ENCODE peak calls at places on chromosomes 3 and 15, in five cellular contexts. V is endothelial cell of umbilical vein, T is HCT116, B is sigmoid colon, R is K562. M is an unnamed sample. For H3K4me1, the result is how much of the 10 kb centered on the place peaks cover.

GRCh38 chr3:115588201-115588600 is 35.1 kb upstream of the GAP43 start:
- DNase-seq in R (no peak), B (no peak), V (no peak), T (no peak), M (no peak)

GRCh38 chr3:121574449-121574848 is 6.7 kb downstream of the ARGFX start:
- DNase-seq in B (no peak), T (peak), R (peak), V (no peak), M (peak)

GRCh38 chr3:172102123-172102882 is 62.9 kb downstream of the FNDC3B start:
- DNase-seq in T (no peak), B (no peak), R (no peak), V (no peak), M (no peak)

GRCh38 chr3:19254784-19255338 is 106.6 kb downstream of the KCNH8 start:
- DNase-seq in R (no peak), B (no peak), V (no peak), T (no peak), M (no peak)

GRCh38 chr3:173943264-173943663 is 545.7 kb downstream of the NLGN1 start:
- DNase-seq in R (no peak), V (no peak), B (no peak), T (no peak), M (no peak)

GRCh38 chr3:184176377-184177330 is 2.0 kb downstream of the AP2M1 start:
- DNase-seq in T (peak), V (peak), B (peak), R (peak), M (peak)

GRCh38 chr3:127975153-127975552 is 60.1 kb downstream of the KBTBD12 start:
- DNase-seq in R (no peak), V (no peak), T (no peak), B (no peak), M (no peak)

GRCh38 chr3:65107174-65107573 is 419.4 kb upstream of the ADAMTS9 start:
- DNase-seq in T (no peak), V (peak), R (no peak), B (no peak), M (no peak)

GRCh38 chr3:37872413-37873160 is 10.9 kb downstream of the CTDSPL start:
- DNase-seq in R (no peak), B (no peak), T (no peak), V (no peak), M (no peak)

GRCh38 chr3:9253327-9253726 is 3.9 kb upstream of the SRGAP3 start:
- DNase-seq in B (no peak), T (no peak), V (no peak), R (no peak), M (no peak)

GRCh38 chr3:65851827-65852226 is 186.9 kb downstream of the MAGI1 start:
- DNase-seq in T (no peak), V (no peak), R (no peak), B (no peak), M (no peak)

GRCh38 chr3:189967254-189967865 is 153.3 kb downstream of the P3H2 start:
- DNase-seq in V (peak), T (peak), R (peak), B (no peak), M (no peak)

GRCh38 chr15:73051402-73051810 is 857 bp upstream of the NEO1 start:
- DNase-seq in R (no peak), B (peak), V (no peak), T (no peak), M (peak)

GRCh38 chr3:185502987-185503386 is 4.2 kb upstream of the TMEM41A start:
- DNase-seq in T (no peak), B (no peak), V (no peak), R (peak), M (peak)

GRCh38 chr3:102180291-102180931 is 254.4 kb upstream of the ZPLD1 start:
- DNase-seq in T (no peak), R (no peak), B (no peak), V (peak), M (no peak)

GRCh38 chr3:168047190-168047795 is 48.4 kb downstream of the GOLIM4 start:
- DNase-seq in T (peak), R (peak), B (no peak), V (peak), M (no peak)

GRCh38 chr15:101810905-101811304 is 1.1 kb upstream of the OR4F15 start:
- DNase-seq in B (no peak), V (peak), T (no peak), R (peak), M (no peak)

GRCh38 chr3:126252373-126252772 is 72.0 kb upstream of the ALDH1L1 start:
- DNase-seq in R (no peak), B (no peak), T (no peak), V (no peak), M (no peak)

GRCh38 chr3:60080648-60081047 is 1030.8 kb upstream of the CFAP20DC start:
- DNase-seq in T (no peak), B (no peak), V (no peak), R (no peak), M (no peak)

GRCh38 chr3:123540285-123540684 is 44.6 kb downstream of the HACD2 start:
- DNase-seq in B (no peak), R (no peak), T (no peak), V (peak), M (no peak)

GRCh38 chr3:66986406-66986805 is 11.7 kb upstream of the KBTBD8 start:
- DNase-seq in B (no peak), R (no peak), V (no peak), T (no peak), M (no peak)

GRCh38 chr3:45864760-45865567 is 21.4 kb upstream of the CCR9 start:
- DNase-seq in T (no peak), B (no peak), R (no peak), V (no peak), M (no peak)

GRCh38 chr15:98800437-98801233 is 152.3 kb downstream of the IGF1R start:
- DNase-seq in R (no peak), V (peak), B (peak), T (peak), M (peak)

GRCh38 chr3:66297260-66297863 is 76.6 kb downstream of the SLC25A26 start:
- DNase-seq in B (no peak), R (no peak), V (peak), T (no peak), M (no peak)

GRCh38 chr15:91611924-91612323 is 241.6 kb upstream of the SLCO3A1 start:
- DNase-seq in B (no peak), V (no peak), R (peak), T (no peak), M (no peak)

GRCh38 chr3:195913382-195913781 is 5.0 kb upstream of the TNK2 start:
- DNase-seq in V (no peak), B (no peak), R (no peak), T (no peak), M (no peak)

GRCh38 chr3:148006508-148006907 is 597.3 kb downstream of the ZIC1 start:
- DNase-seq in B (no peak), R (no peak), T (no peak), V (no peak), M (no peak)

GRCh38 chr15:66115568-66116206 is 137.9 kb downstream of the MEGF11 start:
- DNase-seq in B (no peak), T (no peak), V (no peak), R (no peak), M (no peak)

GRCh38 chr3:188792788-188793187 is 379.0 kb upstream of the TPRG1 start:
- DNase-seq in T (no peak), B (no peak), R (no peak), V (no peak), M (no peak)

GRCh38 chr3:152203677-152204076 is 65.1 kb upstream of the MBNL1 start:
- DNase-seq in B (no peak), R (no peak), V (no peak), T (no peak), M (no peak)

GRCh38 chr3:152200476-152201422 is 68.0 kb upstream of the MBNL1 start:
- DNase-seq in R (peak), V (peak), B (no peak), T (no peak), M (no peak)

GRCh38 chr3:152204218-152204617 is 64.5 kb upstream of the MBNL1 start:
- DNase-seq in B (no peak), T (no peak), R (no peak), V (no peak), M (no peak)

GRCh38 chr3:152205097-152205593 is 63.6 kb upstream of the MBNL1 start:
- DNase-seq in V (no peak), R (peak), T (no peak), B (no peak), M (no peak)

DNA sequence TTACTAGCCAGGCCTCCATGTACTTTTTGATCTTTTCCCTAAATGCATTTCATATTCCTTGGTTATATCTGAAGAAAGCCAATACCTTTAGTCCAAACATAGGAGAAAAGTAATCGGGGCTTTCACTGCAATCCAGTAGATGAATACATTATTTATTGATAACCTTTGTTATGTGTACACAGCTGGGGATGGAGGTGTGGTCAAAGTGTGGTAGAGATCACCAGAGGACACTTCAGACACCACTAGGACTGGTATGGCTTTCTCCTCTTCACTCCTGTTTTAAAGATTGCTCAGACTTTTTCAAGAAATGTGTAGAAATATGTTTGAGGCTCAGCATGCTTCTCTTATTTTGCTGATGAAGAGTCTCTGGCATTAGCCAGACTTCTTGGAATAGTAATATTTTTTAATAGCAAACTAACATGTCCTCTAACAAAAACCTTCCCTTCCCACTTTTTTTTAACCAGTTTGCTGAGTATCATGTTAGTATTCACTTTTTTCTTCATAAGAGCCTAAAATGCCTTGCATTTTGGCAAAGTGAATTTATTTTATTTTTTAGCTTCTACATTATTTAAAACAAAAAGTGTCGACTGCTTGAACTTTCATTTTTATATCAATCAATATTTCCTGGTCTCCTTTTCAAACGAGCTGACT is 65.6 kb upstream of the MBNL1 start:
- DNase-seq in B (no peak), R (peak), T (no peak), V (no peak), M (no peak)
- H3K4me1 ChIP-seq in B (half or more), R (under half), T (under half), V (under half), M (under half)

GRCh38 chr3:107689355-107689754 is 166.6 kb downstream of the BBX start:
- DNase-seq in T (no peak), V (no peak), B (no peak), R (no peak), M (no peak)

GRCh38 chr3:107687182-107687581 is 164.4 kb downstream of the BBX start:
- DNase-seq in R (no peak), T (no peak), V (no peak), B (no peak), M (no peak)

GRCh38 chr3:107685383-107685782 is 162.6 kb downstream of the BBX start:
- DNase-seq in B (no peak), T (no peak), V (no peak), R (no peak), M (no peak)

GRCh38 chr3:107690522-107691138 is 167.9 kb downstream of the BBX start:
- DNase-seq in V (peak), T (peak), B (no peak), R (peak), M (no peak)
- TF ChIP-seq CTCF in V (peak), T (peak), B (peak), R (peak), M (peak)

GRCh38 chr15:83698294-83698693 is 44.4 kb downstream of the ADAMTSL3 start:
- DNase-seq in B (peak), R (no peak), V (no peak), T (no peak), M (peak)
- TF ChIP-seq POLR2AphosphoS5 in B (peak), R (no peak), V (no peak), T (no peak), M (peak)

GRCh38 chr15:85568261-85568808 is 187.9 kb downstream of the AKAP13 start:
- DNase-seq in R (no peak), T (no peak), B (no peak), V (no peak), M (no peak)

GRCh38 chr15:85570331-85570730 is 189.9 kb downstream of the AKAP13 start:
- DNase-seq in B (no peak), V (no peak), R (no peak), T (no peak), M (no peak)

GRCh38 chr15:85571780-85572179 is 191.4 kb downstream of the AKAP13 start:
- DNase-seq in T (no peak), R (no peak), V (no peak), B (no peak), M (no peak)
- H3K4me1 ChIP-seq in T (under half), R (under half), V (under half), B (under half), M (under half)

GRCh38 chr15:26866298-26867198 is at the start of gene GABRA5:
- DNase-seq in V (no peak), T (no peak), B (no peak), R (no peak), M (no peak)
- TF ChIP-seq CTCF in V (no peak), T (no peak), B (no peak), R (peak), M (no peak)